ENCODE peak calls at places on chromosomes 3 and 15, in four cellular contexts. One of them, this sample, is unnamed.

GRCh38 chr3:140207541-140207940 is 272.6 kb downstream of the CLSTN2 start:
- DNase-seq in hepatocyte: no peak
- DNase-seq in BJ: no peak
- DNase-seq in thyroid gland: no peak
- DNase-seq in this sample: no peak

GRCh38 chr3:194369522-194370279 is at the start of gene LRRC15:
- DNase-seq in hepatocyte: peak; percentile 63
- DNase-seq in BJ: no peak
- DNase-seq in thyroid gland: peak; percentile 57
- DNase-seq in this sample: no peak

GRCh38 chr3:16427309-16427965 is 86.1 kb downstream of the RFTN1 start:
- DNase-seq in hepatocyte: peak; percentile 50
- DNase-seq in BJ: peak; percentile 84
- DNase-seq in thyroid gland: no peak
- DNase-seq in this sample: peak; percentile 86

GRCh38 chr3:57557088-57557537 is 1.0 kb downstream of the PDE12 start:
- DNase-seq in hepatocyte: peak; percentile 40
- DNase-seq in BJ: no peak
- DNase-seq in thyroid gland: no peak
- DNase-seq in this sample: no peak

GRCh38 chr3:153050978-153051377 is 111.0 kb upstream of the RAP2B start:
- DNase-seq in hepatocyte: no peak
- DNase-seq in BJ: no peak
- DNase-seq in thyroid gland: no peak
- DNase-seq in this sample: no peak

GRCh38 chr3:24042174-24042878 is 97.2 kb downstream of the NR1D2 start:
- DNase-seq in hepatocyte: no peak
- DNase-seq in BJ: peak; percentile 35
- DNase-seq in thyroid gland: peak; percentile 45
- DNase-seq in this sample: no peak

GRCh38 chr3:137946341-137946973 is 63.5 kb upstream of the CLDN18 start:
- DNase-seq in hepatocyte: peak; percentile 89
- DNase-seq in BJ: no peak
- DNase-seq in thyroid gland: peak; percentile 56
- DNase-seq in this sample: peak; percentile 9

GRCh38 chr3:36944641-36945270 is at the start of gene TRANK1:
- DNase-seq in hepatocyte: peak; percentile 75
- DNase-seq in BJ: no peak
- DNase-seq in thyroid gland: peak; percentile 67
- DNase-seq in this sample: no peak

GRCh38 chr15:50800715-50801114 is 35.2 kb upstream of the SPPL2A start:
- DNase-seq in hepatocyte: no peak
- DNase-seq in BJ: no peak
- DNase-seq in thyroid gland: no peak
- DNase-seq in this sample: no peak

GRCh38 chr15:53520867-53521525 is 238.5 kb downstream of the WDR72 start:
- DNase-seq in hepatocyte: no peak
- DNase-seq in BJ: no peak
- DNase-seq in thyroid gland: no peak
- DNase-seq in this sample: no peak

GRCh38 chr3:137347817-137348368 is 390.1 kb downstream of the IL20RB start:
- DNase-seq in hepatocyte: no peak
- DNase-seq in BJ: no peak
- DNase-seq in thyroid gland: no peak
- DNase-seq in this sample: no peak

GRCh38 chr3:125622381-125622788 is 27.1 kb upstream of the OSBPL11 start:
- DNase-seq in hepatocyte: peak; percentile 10
- DNase-seq in BJ: no peak
- DNase-seq in thyroid gland: peak; percentile 93
- DNase-seq in this sample: no peak

GRCh38 chr3:49217688-49218470 is 46.5 kb downstream of the KLHDC8B start:
- DNase-seq in hepatocyte: no peak
- DNase-seq in BJ: no peak
- DNase-seq in thyroid gland: no peak
- DNase-seq in this sample: no peak

GRCh38 chr3:190059242-190059590 is 61.5 kb downstream of the P3H2 start:
- DNase-seq in hepatocyte: no peak
- DNase-seq in BJ: no peak
- DNase-seq in thyroid gland: no peak
- DNase-seq in this sample: no peak

GRCh38 chr15:70264014-70264492 is 166.3 kb upstream of the TLE3 start:
- DNase-seq in hepatocyte: no peak
- DNase-seq in BJ: no peak
- DNase-seq in thyroid gland: no peak
- DNase-seq in this sample: no peak

GRCh38 chr15:70266412-70267089 is 168.8 kb upstream of the TLE3 start:
- DNase-seq in hepatocyte: no peak
- DNase-seq in BJ: no peak
- DNase-seq in thyroid gland: no peak
- DNase-seq in this sample: no peak

GRCh38 chr15:70264738-70265465 is 167.2 kb upstream of the TLE3 start:
- DNase-seq in hepatocyte: no peak
- DNase-seq in BJ: no peak
- DNase-seq in thyroid gland: no peak
- DNase-seq in this sample: no peak

GRCh38 chr15:70265986-70266385 is 168.3 kb upstream of the TLE3 start:
- DNase-seq in hepatocyte: no peak
- DNase-seq in BJ: no peak
- DNase-seq in thyroid gland: no peak
- DNase-seq in this sample: no peak

DNA sequence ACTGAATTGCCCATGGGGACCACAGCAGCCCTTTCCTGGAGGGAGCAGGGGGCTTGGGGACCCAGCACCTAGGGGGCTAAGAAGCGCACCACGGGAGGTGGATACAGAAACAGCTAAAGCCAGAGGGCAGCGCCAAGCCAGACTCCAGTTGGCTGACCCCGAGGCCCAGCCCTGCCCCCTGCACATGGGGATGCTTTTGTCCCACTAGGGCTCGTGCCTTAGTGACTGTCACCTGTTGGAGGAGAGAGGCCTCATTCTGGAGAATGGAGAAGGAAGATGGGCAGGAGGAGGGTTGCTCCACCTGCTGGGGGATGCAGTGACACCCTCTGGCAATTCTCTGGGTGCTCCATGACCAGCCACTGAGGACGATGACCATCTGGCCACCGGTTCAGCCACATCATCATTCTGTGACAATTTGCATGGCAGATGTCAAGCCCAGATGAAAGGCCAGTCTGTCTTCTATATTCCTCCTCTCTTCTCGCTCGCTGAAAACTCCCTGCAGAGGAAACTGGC is 167.8 kb upstream of the TLE3 start:
- DNase-seq in hepatocyte: no peak
- DNase-seq in BJ: no peak
- DNase-seq in thyroid gland: no peak
- DNase-seq in this sample: no peak
- TF ChIP-seq CTCF in hepatocyte: no peak
- TF ChIP-seq CTCF in BJ: peak; percentile 13
- TF ChIP-seq CTCF in thyroid gland: no peak
- TF ChIP-seq CTCF in this sample: no peak

GRCh38 chr3:47018269-47018611 is 38.8 kb downstream of the NBEAL2 start:
- DNase-seq in hepatocyte: no peak
- DNase-seq in BJ: no peak
- DNase-seq in thyroid gland: no peak
- DNase-seq in this sample: no peak
- H3K4me3 ChIP-seq in hepatocyte: no peak overlapping the region
- H3K4me3 ChIP-seq in BJ: no peak overlapping the region
- H3K4me3 ChIP-seq in thyroid gland: no peak overlapping the region
- H3K4me3 ChIP-seq in this sample: no peak overlapping the region

GRCh38 chr3:142846779-142847577 is 41.9 kb downstream of the PCOLCE2 start:
- DNase-seq in hepatocyte: no peak
- DNase-seq in BJ: no peak
- DNase-seq in thyroid gland: no peak
- DNase-seq in this sample: no peak

GRCh38 chr3:142849148-142849547 is 39.7 kb downstream of the PCOLCE2 start:
- DNase-seq in hepatocyte: no peak
- DNase-seq in BJ: no peak
- DNase-seq in thyroid gland: no peak
- DNase-seq in this sample: no peak

GRCh38 chr3:142844339-142844977 is 44.4 kb downstream of the PCOLCE2 start:
- DNase-seq in hepatocyte: peak; percentile 46
- DNase-seq in BJ: no peak
- DNase-seq in thyroid gland: no peak
- DNase-seq in this sample: no peak
- TF ChIP-seq CTCF in hepatocyte: peak; percentile 40
- TF ChIP-seq CTCF in BJ: peak; percentile 56
- TF ChIP-seq CTCF in thyroid gland: no peak
- TF ChIP-seq CTCF in this sample: peak; percentile 45

DNA sequence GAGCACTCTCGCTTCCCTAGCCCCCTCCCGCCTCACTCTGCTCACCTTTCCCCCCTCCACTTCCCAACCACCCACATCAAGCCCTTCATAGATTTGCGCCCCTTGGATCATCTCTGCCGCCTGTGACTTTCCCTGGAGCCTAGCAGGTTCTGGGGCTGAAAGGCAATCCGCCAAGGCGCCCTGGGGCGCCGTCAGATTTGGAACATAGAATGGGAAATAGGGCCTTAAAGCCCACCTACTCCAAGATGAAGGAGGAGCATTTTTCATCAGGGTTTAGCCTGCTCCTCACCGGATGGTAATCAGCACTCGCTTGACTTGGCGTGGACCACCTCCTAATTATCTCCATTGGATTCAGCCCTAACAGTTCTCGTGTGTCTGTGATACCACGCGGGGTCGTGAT is 1.3 kb downstream of the CPNE4 start:
- DNase-seq in hepatocyte: no peak
- DNase-seq in BJ: no peak
- DNase-seq in thyroid gland: no peak
- DNase-seq in this sample: no peak
- H3K4me3 ChIP-seq in hepatocyte: no peak overlapping the region
- H3K4me3 ChIP-seq in BJ: no peak overlapping the region
- H3K4me3 ChIP-seq in thyroid gland: no peak overlapping the region
- H3K4me3 ChIP-seq in this sample: no peak overlapping the region